ENCODE peak calls at places on chromosomes 7 and 10, in seven cellular contexts. M is activated CD4-positive, alpha-beta T cell treated with anti-CD3 and anti-CD28 coated beads for 1 hour; V is T follicular helper cell; J is stimulated activated CD4-positive, alpha-beta T cell treated with anti-CD3 and anti-CD28 coated beads, Interleukin-12 subunit alpha, Interleukin-12 subunit beta, amount 100 ng/mL, for 4 hours; K is activated CD8-positive, alpha-beta memory T cell treated with anti-CD3 and anti-CD28 coated beads for 24 hours; H is hypothalamus; B is skeletal muscle cell. A is an unnamed sample.

GRCh38 chr7:4610768-4611467 is 71.2 kb upstream of the FOXK1 start:
- DNase-seq in V (peak; percentile 37), M (peak; percentile 20), K (peak; percentile 72), J (peak; percentile 10), B (no peak), H (no peak), A (peak; percentile 29)

GRCh38 chr7:98619450-98620321 is 2.6 kb downstream of the NPTX2 start:
- DNase-seq in V (no peak), M (no peak), B (peak; percentile 34), K (no peak), J (no peak), H (no peak), A (no peak)

GRCh38 chr10:78752708-78753107 is 316.1 kb upstream of the ZMIZ1 start:
- DNase-seq in J (no peak), V (no peak), H (no peak), B (no peak), K (no peak), M (no peak), A (no peak)

GRCh38 chr7:51446356-51446755 is 129.7 kb upstream of the COBL start:
- DNase-seq in J (no peak), H (no peak), K (no peak), V (no peak), M (no peak), B (no peak), A (no peak)

GRCh38 chr7:126228356-126229061 is 1024.2 kb downstream of the GRM8 start:
- DNase-seq in K (no peak), B (no peak), M (no peak), V (no peak), J (no peak), H (no peak), A (no peak)

GRCh38 chr10:124417846-124418725 is 637 bp downstream of the OAT start:
- DNase-seq in H (peak; percentile 19), M (peak; percentile 20), K (peak; percentile 78), V (peak; percentile 23), J (peak; percentile 34), B (peak; percentile 12), A (no peak)

GRCh38 chr10:91632671-91633550 is at the start of gene PPP1R3C:
- DNase-seq in H (peak; percentile 69), V (peak; percentile 6), M (no peak), J (peak; percentile 47), B (peak; percentile 82), K (peak; percentile 77), A (peak; percentile 39)

GRCh38 chr10:84683550-84683949 is 355.2 kb downstream of the CCSER2 start:
- DNase-seq in J (no peak), M (no peak), B (no peak), K (no peak), H (no peak), V (no peak), A (no peak)

GRCh38 chr10:13271552-13272163 is 28.2 kb downstream of the PHYH start:
- DNase-seq in V (peak; percentile 43), J (peak; percentile 28), H (no peak), K (peak; percentile 70), B (no peak), M (peak; percentile 22), A (no peak)

GRCh38 chr10:112239347-112239746 is 43.9 kb upstream of the TECTB start:
- DNase-seq in K (no peak), H (no peak), B (no peak), V (no peak), J (no peak), M (no peak), A (no peak)

GRCh38 chr10:16857419-16857818 is 40.2 kb upstream of the RSU1 start:
- DNase-seq in M (no peak), B (no peak), K (no peak), V (no peak), H (no peak), J (no peak), A (no peak)

GRCh38 chr7:78576196-78576595 is 777.6 kb downstream of the PHTF2 start:
- DNase-seq in K (no peak), J (no peak), M (no peak), H (no peak), V (no peak), B (no peak), A (no peak)

GRCh38 chr10:102802920-102803534 is 34.2 kb downstream of the CYP17A1 start:
- DNase-seq in K (no peak), V (no peak), B (peak; percentile 78), M (no peak), J (no peak), H (no peak), A (peak; percentile 99)

GRCh38 chr10:10792681-10793080 is 225.0 kb upstream of the CELF2 start:
- DNase-seq in B (peak; percentile 64), K (no peak), M (no peak), J (no peak), V (no peak), H (no peak), A (peak; percentile 91)

GRCh38 chr10:89738551-89739209 is 37.3 kb downstream of the KIF20B start:
- DNase-seq in M (no peak), K (no peak), V (no peak), H (no peak), B (no peak), J (no peak), A (no peak)

GRCh38 chr10:91409069-91409868 is 875 bp upstream of the HECTD2 start:
- DNase-seq in H (peak; percentile 64), V (peak; percentile 13), J (no peak), M (no peak), K (no peak), B (peak; percentile 65), A (peak; percentile 66)

GRCh38 chr10:73644015-73644743 is 2.9 kb upstream of the MYOZ1 start:
- DNase-seq in K (peak; percentile 69), V (peak; percentile 34), M (peak; percentile 27), B (no peak), J (no peak), H (no peak), A (no peak)

GRCh38 chr7:47448971-47449370 is 132.9 kb downstream of the TNS3 start:
- DNase-seq in J (no peak), B (no peak), K (no peak), M (no peak), H (no peak), V (no peak), A (no peak)

A was measured in pulmonary artery endothelial cell.